ENCODE peak calls at places on chromosomes 13 and 19, in six cellular contexts. K is A549, S is coronary artery, V is germinal center, P is glutamatergic neuron, N is left ventricle myocardium inferior. U is an unnamed sample.

GRCh38 chr13:77511552-77511951 is 24.0 kb upstream of the SCEL start:
- DNase-seq in V (no peak), S (no peak), P (peak), K (no peak), N (no peak), U (no peak)

GRCh38 chr13:74922963-74923362 is 559.0 kb downstream of the TBC1D4 start:
- DNase-seq in V (no peak), K (no peak), P (no peak), N (no peak), S (no peak), U (no peak)

GRCh38 chr19:47619763-47620162 is 10.8 kb downstream of the BICRA start:
- DNase-seq in V (no peak), N (no peak), S (no peak), K (no peak), P (no peak), U (no peak)

GRCh38 chr13:42926555-42926954 is 65.5 kb downstream of the EPSTI1 start:
- DNase-seq in P (no peak), S (no peak), V (no peak), N (no peak), K (no peak), U (no peak)

GRCh38 chr19:12159773-12160414 is 3.0 kb upstream of the ZNF136 start:
- DNase-seq in V (no peak), K (no peak), S (no peak), N (no peak), P (no peak), U (no peak)

GRCh38 chr13:20498659-20499058 is 27.0 kb downstream of the CRYL1 start:
- DNase-seq in S (no peak), P (no peak), N (no peak), V (no peak), K (no peak), U (no peak)

GRCh38 chr13:106507560-106508274 is 27.7 kb downstream of the EFNB2 start:
- DNase-seq in N (no peak), P (no peak), V (no peak), K (no peak), S (no peak), U (no peak)

GRCh38 chr13:67136157-67136556 is 94.0 kb downstream of the PCDH9 start:
- DNase-seq in N (no peak), V (no peak), S (no peak), P (no peak), K (no peak), U (no peak)

GRCh38 chr19:47284324-47284899 is 9.7 kb downstream of the INAFM1 start:
- DNase-seq in P (no peak), V (peak), S (no peak), N (no peak), K (peak), U (no peak)

GRCh38 chr13:63048648-63049047 is 1633.0 kb upstream of the PCDH20 start:
- DNase-seq in P (no peak), N (no peak), K (no peak), V (no peak), S (no peak), U (no peak)

GRCh38 chr19:5826531-5827341 is 12.8 kb downstream of the FUT6 start:
- DNase-seq in V (peak), N (peak), K (peak), S (peak), P (peak), U (no peak)

GRCh38 chr19:46487802-46488445 is 7.7 kb downstream of the PNMA8B start:
- DNase-seq in P (peak), V (peak), K (peak), N (peak), S (peak), U (no peak)